ENCODE peak calls at places on chromosomes 2 and 18, in six cellular contexts. A is AG10803, N is GM12878, G is colonic mucosa, T is heart right ventricle, E is Panc1. M is an unnamed sample.

GRCh38 chr2:168136392-168136977 is 110.9 kb downstream of the STK39 start:
- DNase-seq in A (peak), N (no peak), G (no peak), T (no peak), E (peak), M (no peak)

GRCh38 chr2:215635788-215636139 is 199.9 kb upstream of the FN1 start:
- DNase-seq in A (peak), N (no peak), G (no peak), T (no peak), E (no peak), M (peak)

GRCh38 chr18:46728219-46728930 is 28.5 kb downstream of the ST8SIA5 start:
- DNase-seq in A (no peak), N (no peak), G (no peak), T (no peak), E (no peak), M (no peak)

GRCh38 chr2:238376884-238377391 is 49.8 kb upstream of the ASB1 start:
- DNase-seq in A (peak), N (no peak), G (no peak), T (no peak), E (no peak), M (peak)

GRCh38 chr18:73564073-73564472 is 583.6 kb downstream of the FBXO15 start:
- DNase-seq in A (peak), N (no peak), G (no peak), T (no peak), E (no peak), M (peak)

GRCh38 chr2:56713161-56713676 is 529.4 kb downstream of the CCDC85A start:
- DNase-seq in A (peak), N (no peak), G (no peak), T (no peak), E (no peak), M (peak)

GRCh38 chr2:239803764-239804111 is 221.4 kb downstream of the NDUFA10 start:
- DNase-seq in A (no peak), N (no peak), G (no peak), T (no peak), E (no peak), M (no peak)

GRCh38 chr2:143558665-143559064 is 429.4 kb downstream of the ARHGAP15 start:
- DNase-seq in A (peak), N (no peak), G (peak), T (no peak), E (no peak), M (peak)

GRCh38 chr2:42133771-42134195 is 35.4 kb upstream of the EML4 start:
- DNase-seq in A (no peak), N (no peak), G (no peak), T (no peak), E (no peak), M (no peak)

GRCh38 chr2:117771969-117772630 is 42.4 kb upstream of the DDX18 start:
- DNase-seq in A (peak), N (no peak), G (no peak), T (no peak), E (no peak), M (no peak)

GRCh38 chr2:29718326-29718725 is 203.1 kb downstream of the ALK start:
- DNase-seq in A (no peak), N (no peak), G (no peak), T (no peak), E (no peak), M (no peak)

GRCh38 chr2:177147093-177147694 is 65.4 kb upstream of the HNRNPA3 start:
- DNase-seq in A (peak), N (peak), G (no peak), T (no peak), E (no peak), M (peak)

GRCh38 chr2:238286551-238286950 is 1.9 kb downstream of the PER2 start:
- DNase-seq in A (peak), N (no peak), G (peak), T (peak), E (no peak), M (peak)

GRCh38 chr2:191478754-191479679 is 198.9 kb upstream of the NABP1 start:
- DNase-seq in A (peak), N (no peak), G (peak), T (peak), E (no peak), M (peak)

GRCh38 chr2:84493494-84493893 is 22.8 kb upstream of the DNAH6 start:
- DNase-seq in A (peak), N (no peak), G (no peak), T (no peak), E (no peak), M (peak)

GRCh38 chr2:165428996-165429395 is 40.5 kb upstream of the CSRNP3 start:
- DNase-seq in A (no peak), N (no peak), G (no peak), T (no peak), E (no peak), M (no peak)

GRCh38 chr2:10333247-10333613 is 30.5 kb downstream of the HPCAL1 start:
- DNase-seq in A (no peak), N (no peak), G (no peak), T (no peak), E (no peak), M (no peak)

GRCh38 chr2:58051445-58051844 is 4.8 kb downstream of the VRK2 start:
- DNase-seq in A (no peak), N (no peak), G (no peak), T (no peak), E (no peak), M (no peak)
- H3K4me3 ChIP-seq in A (no peak), N (no peak), G (no peak), T (no peak), E (no peak), M (no peak)

DNA sequence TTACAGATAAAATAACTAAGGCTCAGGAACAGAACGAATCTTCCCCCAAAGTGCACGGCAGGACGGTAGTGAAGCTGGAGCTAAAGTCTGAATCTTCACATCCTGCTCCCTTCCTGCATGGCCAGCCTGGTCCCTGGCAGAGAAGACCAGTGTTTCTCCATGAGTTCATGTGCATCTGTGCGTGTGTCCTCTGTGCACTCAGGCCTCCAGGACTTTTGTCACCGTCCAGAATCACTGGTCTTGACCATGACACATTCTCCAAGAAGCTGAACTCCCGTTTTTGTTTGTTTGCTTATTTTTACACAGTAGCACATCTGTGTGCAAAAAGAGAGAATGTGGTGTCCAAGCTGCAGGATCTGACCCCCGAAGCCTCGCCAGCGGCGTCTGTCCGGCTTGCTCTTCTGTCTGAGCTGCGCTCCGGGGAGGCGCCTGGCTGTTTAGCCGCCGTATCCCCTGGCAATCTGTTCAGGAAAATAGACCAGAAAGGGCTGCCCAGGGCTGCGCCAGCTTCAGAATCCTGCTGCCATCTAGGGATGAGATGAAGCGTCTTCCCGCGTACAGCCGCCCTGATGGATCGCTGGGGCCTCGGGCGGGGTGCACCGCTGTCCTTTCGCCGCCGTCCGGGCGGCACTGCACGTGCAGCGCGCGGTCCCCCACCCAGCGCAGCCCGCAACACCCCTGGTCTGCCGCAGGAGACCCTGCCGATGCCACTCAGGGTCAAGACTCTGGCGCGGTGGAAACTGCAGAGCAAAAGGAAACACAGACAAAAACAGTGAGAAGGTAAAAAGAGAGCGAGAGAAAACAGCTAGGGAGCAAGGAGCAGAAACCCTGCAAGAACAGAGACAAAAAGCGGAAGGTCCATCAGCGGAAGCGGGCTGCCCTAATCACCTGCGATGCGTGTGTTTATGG is 2113.6 kb upstream of the PIK3C3 start:
- DNase-seq in A (peak), N (no peak), G (peak), T (peak), E (no peak), M (peak)
- H3K4me3 ChIP-seq in A (peak), N (no peak), G (peak), T (peak), E (peak), M (peak)

GRCh38 chr2:219003267-219003634 is 10.0 kb upstream of the CRYBA2 start:
- DNase-seq in A (no peak), N (no peak), G (no peak), T (no peak), E (no peak), M (no peak)
- H3K4me3 ChIP-seq in A (no peak), N (no peak), G (peak), T (peak), E (peak), M (no peak)

GRCh38 chr2:33477473-33478468 is 1.3 kb downstream of the RASGRP3 start:
- DNase-seq in A (no peak), N (no peak), G (peak), T (no peak), E (peak), M (no peak)
- H3K4me3 ChIP-seq in A (no peak), N (peak), G (no peak), T (peak), E (peak), M (no peak)

DNA sequence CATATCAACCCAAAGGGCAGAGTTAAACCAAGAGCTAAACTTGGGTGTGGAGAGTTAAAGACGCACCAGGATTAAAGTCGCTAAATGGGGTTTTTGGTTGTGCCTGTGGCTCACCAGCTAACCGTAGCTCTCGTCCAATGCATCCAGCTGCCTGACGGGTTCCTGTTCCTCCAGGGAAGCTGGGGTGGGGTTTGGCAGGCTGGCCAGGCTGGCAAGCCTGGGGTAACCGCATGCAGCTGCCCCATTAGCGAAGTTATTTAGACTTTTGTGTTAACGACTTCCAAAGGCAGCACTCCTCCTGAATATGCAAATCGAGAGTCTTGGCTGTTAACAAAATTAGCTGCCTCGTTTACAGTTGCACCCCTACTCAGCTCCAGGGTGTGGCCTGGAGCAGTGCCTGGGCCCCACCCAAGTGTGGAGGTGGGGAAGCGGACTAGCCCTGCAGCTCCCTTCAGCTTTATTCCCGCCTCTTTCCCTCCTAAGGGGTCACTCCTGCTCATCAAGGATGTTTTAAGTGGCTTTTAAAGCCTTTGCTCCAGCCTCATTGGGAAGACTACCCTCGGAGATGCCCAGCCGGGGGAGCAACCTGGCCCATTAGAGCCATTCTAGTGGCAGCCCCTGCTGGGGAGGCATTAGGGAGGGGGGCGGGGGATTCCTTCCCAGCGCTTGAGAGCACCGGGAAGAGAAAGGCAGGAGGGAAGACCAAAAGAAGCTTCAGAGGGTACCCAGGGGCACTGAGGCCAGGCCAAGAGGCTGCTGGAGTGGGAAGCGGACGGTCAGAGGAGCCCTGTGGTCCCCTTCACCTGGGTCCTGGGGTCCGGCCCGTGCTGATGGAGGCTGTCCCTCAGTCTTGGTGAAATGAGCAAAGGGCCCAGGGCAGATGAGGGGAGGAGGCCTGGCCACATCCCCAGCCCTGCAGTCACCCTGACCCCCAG is 204.1 kb downstream of the CELF4 start:
- DNase-seq in A (no peak), N (no peak), G (no peak), T (no peak), E (no peak), M (no peak)
- H3K4me3 ChIP-seq in A (no peak), N (no peak), G (no peak), T (no peak), E (no peak), M (no peak)

GRCh38 chr18:13762690-13763439 is 36.4 kb downstream of the RNMT start:
- DNase-seq in A (no peak), N (no peak), G (no peak), T (no peak), E (no peak), M (no peak)
- H3K4me3 ChIP-seq in A (no peak), N (no peak), G (no peak), T (no peak), E (no peak), M (no peak)

GRCh38 chr2:112140413-112140802 is 2.2 kb downstream of the FBLN7 start:
- DNase-seq in A (no peak), N (no peak), G (no peak), T (no peak), E (no peak), M (no peak)

GRCh38 chr2:112136081-112136480 is 2.1 kb upstream of the FBLN7 start:
- DNase-seq in A (no peak), N (no peak), G (no peak), T (no peak), E (no peak), M (no peak)

GRCh38 chr2:112137516-112138142 is 556 bp upstream of the FBLN7 start:
- DNase-seq in A (peak), N (no peak), G (no peak), T (no peak), E (no peak), M (no peak)

GRCh38 chr2:112140899-112141622 is 2.9 kb downstream of the FBLN7 start:
- DNase-seq in A (no peak), N (no peak), G (no peak), T (no peak), E (no peak), M (no peak)

DNA sequence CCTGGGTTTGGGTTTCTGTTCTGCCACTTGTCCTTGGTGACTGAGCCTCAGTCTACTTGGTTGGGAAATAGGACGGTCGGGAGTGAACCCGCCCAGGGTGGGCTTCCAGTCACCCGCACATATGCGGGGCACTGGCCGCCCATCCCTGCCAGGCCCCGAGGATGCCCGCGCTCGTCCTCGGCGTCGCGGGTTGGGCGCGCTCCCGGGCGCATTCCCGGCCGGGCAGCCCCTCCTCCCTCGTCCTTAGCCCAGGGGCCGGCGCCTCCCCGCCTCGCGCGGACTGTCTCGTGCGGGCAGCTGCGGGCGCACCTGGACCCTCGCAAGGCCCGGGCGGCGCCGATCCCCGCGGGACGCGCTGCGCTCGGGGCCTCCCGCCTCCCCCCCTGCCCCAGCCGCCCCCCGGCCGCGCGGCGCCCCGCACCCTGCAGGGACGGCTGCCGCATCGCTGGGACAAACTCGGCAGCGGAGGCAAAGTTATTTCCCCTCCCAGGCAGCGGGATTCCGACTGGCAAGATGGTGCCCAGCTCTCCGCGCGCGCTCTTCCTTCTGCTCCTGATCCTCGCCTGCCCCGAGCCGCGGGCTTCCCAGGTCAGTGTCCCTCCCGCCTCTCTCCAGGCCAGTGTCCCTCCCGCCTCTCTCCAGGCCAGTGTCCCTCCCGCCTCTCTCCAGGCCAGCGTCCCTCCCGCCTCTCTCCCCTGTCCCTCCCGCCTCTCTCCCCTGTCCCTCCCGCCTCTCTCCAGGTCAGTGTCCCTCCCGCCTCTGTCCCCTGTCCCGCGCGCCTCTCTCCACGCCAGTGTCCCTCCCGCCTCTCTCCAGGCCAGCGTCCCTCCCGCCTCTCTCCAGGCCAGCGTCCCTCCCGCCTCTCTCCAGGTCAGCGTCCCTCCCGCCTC is at the start of gene FBLN7:
- DNase-seq in A (peak), N (no peak), G (no peak), T (peak), E (no peak), M (no peak)
- H3K4me3 ChIP-seq in A (peak), N (no peak), G (peak), T (peak), E (peak), M (peak)

DNA sequence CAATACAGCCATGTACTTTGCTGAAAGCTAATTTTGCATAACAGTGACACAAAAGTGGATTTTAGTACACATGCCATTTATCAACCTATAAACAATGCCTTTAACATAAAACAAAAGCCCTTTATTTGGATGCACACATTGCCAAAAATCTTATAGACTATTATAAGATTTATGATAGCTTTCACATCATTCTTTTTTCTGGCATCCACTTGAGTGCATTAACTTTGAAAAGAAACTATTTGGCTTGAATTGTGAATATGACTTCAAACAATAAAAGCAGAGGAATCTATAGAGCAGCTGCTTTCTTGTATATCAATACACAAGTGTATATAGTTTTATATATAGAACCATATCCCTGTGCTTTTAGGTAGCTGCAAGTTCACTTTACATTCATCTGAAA is 577.4 kb downstream of the CBLN2 start:
- DNase-seq in A (no peak), N (no peak), G (no peak), T (no peak), E (no peak), M (no peak)
- H3K4me3 ChIP-seq in A (no peak), N (no peak), G (no peak), T (no peak), E (no peak), M (no peak)

GRCh38 chr18:75206637-75207297 is 2.2 kb downstream of the PTGR3 start:
- DNase-seq in A (no peak), N (no peak), G (no peak), T (no peak), E (no peak), M (no peak)

GRCh38 chr18:75203456-75204261 is 5.3 kb downstream of the PTGR3 start:
- DNase-seq in A (no peak), N (no peak), G (peak), T (no peak), E (no peak), M (no peak)

GRCh38 chr18:75205760-75206109 is 3.2 kb downstream of the PTGR3 start:
- DNase-seq in A (no peak), N (no peak), G (no peak), T (no peak), E (no peak), M (no peak)

GRCh38 chr18:75204262-75204977 is 4.5 kb downstream of the PTGR3 start:
- DNase-seq in A (no peak), N (no peak), G (peak), T (peak), E (no peak), M (no peak)

DNA sequence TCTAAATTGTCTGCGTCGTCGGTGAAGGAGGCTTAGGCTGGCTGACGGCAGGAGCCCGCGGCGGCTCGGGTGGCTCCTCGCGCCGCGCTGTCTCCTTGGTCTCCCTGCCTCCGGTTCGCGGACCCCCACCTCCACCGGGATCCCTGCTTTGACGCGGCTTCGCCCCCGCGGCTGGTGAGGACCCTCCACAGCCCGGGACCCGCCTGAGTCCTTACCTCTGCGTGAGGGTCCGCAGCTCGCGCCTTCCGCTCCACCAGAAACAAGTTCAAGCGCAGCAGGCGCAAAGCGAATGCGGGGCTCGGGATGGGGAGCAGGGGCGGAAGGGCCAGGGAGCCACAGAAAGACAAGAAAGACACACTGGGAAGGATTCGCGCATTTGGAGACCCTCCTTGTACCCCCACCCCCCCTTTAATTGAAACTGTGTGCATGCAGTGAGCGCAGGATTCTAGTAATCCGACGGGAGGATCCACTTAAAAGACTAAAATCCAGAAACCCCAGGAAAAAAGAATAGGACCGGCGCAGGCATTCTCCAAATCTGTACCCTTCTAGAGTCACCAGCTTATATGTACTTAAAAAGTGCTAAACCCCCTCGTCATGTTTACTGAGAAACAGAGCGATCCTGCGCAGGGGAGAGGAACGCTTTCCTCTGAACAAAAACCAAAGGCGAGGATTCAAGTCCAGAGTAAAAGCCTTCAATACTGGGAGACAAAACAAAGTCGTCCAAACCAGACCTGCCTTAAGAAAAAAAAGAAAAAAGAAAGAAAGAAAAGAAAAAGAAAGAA is 3.8 kb downstream of the PTGR3 start:
- DNase-seq in A (no peak), N (no peak), G (no peak), T (peak), E (no peak), M (no peak)
- H3K4me3 ChIP-seq in A (peak), N (peak), G (peak), T (peak), E (no peak), M (peak)

M was measured in brain microvascular endothelial cell.